ENCODE peak calls at places on chromosome 2, in eight cellular contexts. One of them, this sample, is unnamed. For H3K36me3, the result is how much of the 10 kb centered on the place peaks cover.

GRCh38 chr2:164710252-164710633 is 89.0 kb upstream of the GRB14 start:
- DNase-seq in GM23338: no peak
- DNase-seq in ovary: no peak
- DNase-seq in mucosa of descending colon: no peak
- DNase-seq in WERI-Rb-1: no peak
- DNase-seq in tibial nerve: no peak
- DNase-seq in colonic mucosa: no peak
- DNase-seq in thyroid gland: no peak
- DNase-seq in this sample: no peak

GRCh38 chr2:235463893-235464292 is 29.9 kb upstream of the AGAP1 start:
- DNase-seq in GM23338: no peak
- DNase-seq in ovary: no peak
- DNase-seq in mucosa of descending colon: no peak
- DNase-seq in WERI-Rb-1: no peak
- DNase-seq in tibial nerve: no peak
- DNase-seq in colonic mucosa: no peak
- DNase-seq in thyroid gland: peak
- DNase-seq in this sample: no peak

GRCh38 chr2:111716901-111717635 is 166.9 kb downstream of the ANAPC1 start:
- DNase-seq in GM23338: no peak
- DNase-seq in ovary: no peak
- DNase-seq in mucosa of descending colon: no peak
- DNase-seq in WERI-Rb-1: no peak
- DNase-seq in tibial nerve: no peak
- DNase-seq in colonic mucosa: no peak
- DNase-seq in thyroid gland: no peak
- DNase-seq in this sample: peak

GRCh38 chr2:99141110-99142108 is at the start of gene C2orf15:
- DNase-seq in GM23338: peak
- DNase-seq in ovary: peak
- DNase-seq in mucosa of descending colon: peak
- DNase-seq in WERI-Rb-1: peak
- DNase-seq in tibial nerve: peak
- DNase-seq in colonic mucosa: peak
- DNase-seq in thyroid gland: peak
- DNase-seq in this sample: peak

GRCh38 chr2:133841905-133842304 is 273.6 kb upstream of the NCKAP5 start:
- DNase-seq in GM23338: no peak
- DNase-seq in ovary: no peak
- DNase-seq in mucosa of descending colon: no peak
- DNase-seq in WERI-Rb-1: no peak
- DNase-seq in tibial nerve: no peak
- DNase-seq in colonic mucosa: no peak
- DNase-seq in thyroid gland: no peak
- DNase-seq in this sample: no peak

GRCh38 chr2:25341031-25341727 is 546 bp downstream of the DNMT3A start:
- DNase-seq in GM23338: no peak
- DNase-seq in ovary: peak
- DNase-seq in mucosa of descending colon: no peak
- DNase-seq in WERI-Rb-1: no peak
- DNase-seq in tibial nerve: no peak
- DNase-seq in colonic mucosa: no peak
- DNase-seq in thyroid gland: peak
- DNase-seq in this sample: peak

GRCh38 chr2:150646746-150647145 is 159.3 kb upstream of the RND3 start:
- DNase-seq in GM23338: no peak
- DNase-seq in ovary: no peak
- DNase-seq in mucosa of descending colon: no peak
- DNase-seq in WERI-Rb-1: no peak
- DNase-seq in tibial nerve: no peak
- DNase-seq in colonic mucosa: no peak
- DNase-seq in thyroid gland: no peak
- DNase-seq in this sample: no peak

GRCh38 chr2:5250482-5250881 is 441.7 kb upstream of the SOX11 start:
- DNase-seq in GM23338: peak
- DNase-seq in ovary: no peak
- DNase-seq in mucosa of descending colon: no peak
- DNase-seq in WERI-Rb-1: no peak
- DNase-seq in tibial nerve: no peak
- DNase-seq in colonic mucosa: no peak
- DNase-seq in thyroid gland: no peak
- DNase-seq in this sample: peak

DNA sequence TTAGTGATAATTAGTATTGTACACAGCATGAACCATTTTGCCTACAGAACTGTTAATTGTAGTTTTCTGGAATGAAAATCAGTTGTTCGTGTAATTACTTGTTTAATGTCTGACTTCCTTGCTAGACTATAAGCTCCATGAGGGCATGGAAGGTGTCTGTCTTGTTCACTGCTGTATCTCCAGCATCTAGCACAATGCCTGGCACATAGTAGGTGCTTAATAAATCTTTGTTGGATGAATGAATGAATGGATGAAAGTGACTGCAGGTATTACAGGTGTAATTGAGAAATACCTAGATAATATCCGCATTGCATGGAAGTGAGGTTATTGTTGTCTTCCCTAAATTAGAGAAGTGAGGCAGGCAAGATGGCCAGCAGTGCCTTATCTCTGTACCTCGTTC is 21.8 kb downstream of the C2orf74 start:
- DNase-seq in GM23338: no peak
- DNase-seq in ovary: no peak
- DNase-seq in mucosa of descending colon: no peak
- DNase-seq in WERI-Rb-1: no peak
- DNase-seq in tibial nerve: no peak
- DNase-seq in colonic mucosa: no peak
- DNase-seq in thyroid gland: no peak
- DNase-seq in this sample: no peak
- H3K36me3 ChIP-seq in GM23338: under half
- H3K36me3 ChIP-seq in ovary: under half
- H3K36me3 ChIP-seq in mucosa of descending colon: under half
- H3K36me3 ChIP-seq in WERI-Rb-1: half or more
- H3K36me3 ChIP-seq in tibial nerve: under half
- H3K36me3 ChIP-seq in colonic mucosa: under half
- H3K36me3 ChIP-seq in thyroid gland: half or more
- H3K36me3 ChIP-seq in this sample: under half

DNA sequence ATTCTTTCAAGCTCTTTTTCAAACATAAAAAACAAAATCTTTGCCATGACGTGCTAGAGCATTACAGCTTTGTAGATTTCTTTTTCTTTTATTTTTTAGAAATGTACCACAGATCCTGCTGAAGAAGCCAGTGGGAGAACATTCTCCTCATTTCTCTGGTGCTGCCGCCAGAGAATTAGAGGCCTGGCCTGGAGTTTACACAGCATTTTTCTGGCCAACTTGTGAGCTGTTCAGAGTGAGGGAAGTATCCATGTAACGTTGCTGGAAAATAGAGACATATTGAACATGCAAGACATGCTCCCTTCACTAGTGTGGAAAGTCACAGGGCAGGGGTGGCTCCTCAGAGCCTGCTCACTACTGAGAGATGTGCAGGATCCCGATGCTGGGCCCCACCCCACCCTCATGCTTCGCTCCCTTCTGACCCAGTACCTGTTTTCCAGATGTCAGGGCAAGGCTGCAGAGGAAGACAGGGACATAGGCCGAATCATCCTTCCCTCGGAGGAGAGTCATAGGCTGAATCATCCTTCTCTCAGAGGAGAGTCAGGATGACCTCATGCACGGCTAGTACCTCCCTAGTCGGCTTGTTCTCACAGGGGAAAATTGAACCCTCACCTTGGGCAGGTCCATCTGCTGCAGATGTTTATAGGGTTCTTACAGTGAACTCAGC is 298.5 kb downstream of the INSIG2 start:
- DNase-seq in GM23338: no peak
- DNase-seq in ovary: no peak
- DNase-seq in mucosa of descending colon: no peak
- DNase-seq in WERI-Rb-1: no peak
- DNase-seq in tibial nerve: no peak
- DNase-seq in colonic mucosa: no peak
- DNase-seq in thyroid gland: no peak
- DNase-seq in this sample: no peak
- H3K4me3 ChIP-seq in GM23338: no peak
- H3K4me3 ChIP-seq in ovary: no peak
- H3K4me3 ChIP-seq in mucosa of descending colon: no peak
- H3K4me3 ChIP-seq in WERI-Rb-1: no peak
- H3K4me3 ChIP-seq in tibial nerve: no peak
- H3K4me3 ChIP-seq in colonic mucosa: no peak
- H3K4me3 ChIP-seq in thyroid gland: no peak
- H3K4me3 ChIP-seq in this sample: no peak

GRCh38 chr2:36587556-36587955 is 10.4 kb downstream of the FEZ2 start:
- DNase-seq in GM23338: no peak
- DNase-seq in ovary: no peak
- DNase-seq in mucosa of descending colon: no peak
- DNase-seq in WERI-Rb-1: no peak
- DNase-seq in tibial nerve: no peak
- DNase-seq in colonic mucosa: no peak
- DNase-seq in thyroid gland: no peak
- DNase-seq in this sample: no peak
- H3K36me3 ChIP-seq in GM23338: under half
- H3K36me3 ChIP-seq in ovary: under half
- H3K36me3 ChIP-seq in mucosa of descending colon: under half
- H3K36me3 ChIP-seq in WERI-Rb-1: under half
- H3K36me3 ChIP-seq in tibial nerve: under half
- H3K36me3 ChIP-seq in colonic mucosa: under half
- H3K36me3 ChIP-seq in thyroid gland: under half
- H3K36me3 ChIP-seq in this sample: under half

DNA sequence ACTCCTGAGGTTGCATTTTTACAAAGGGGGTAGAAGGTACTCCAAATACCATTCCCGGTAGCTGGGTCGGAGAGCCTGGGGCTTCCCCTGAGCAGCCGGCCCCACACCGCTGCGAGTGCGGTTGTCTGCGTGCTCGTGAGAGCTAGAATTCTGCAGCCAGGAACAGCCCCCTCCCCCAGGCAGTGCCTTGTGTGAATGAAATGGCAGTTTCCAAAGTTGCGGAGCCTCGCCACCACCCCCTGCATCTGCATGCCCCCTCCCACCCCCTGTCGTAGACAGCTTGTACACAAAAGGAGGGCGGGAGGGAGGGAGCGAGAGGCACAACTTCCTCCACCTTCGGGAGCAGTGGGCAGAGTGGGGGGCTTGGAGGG is 1.1 kb downstream of the MYCN start:
- DNase-seq in GM23338: peak
- DNase-seq in ovary: peak
- DNase-seq in mucosa of descending colon: no peak
- DNase-seq in WERI-Rb-1: peak
- DNase-seq in tibial nerve: no peak
- DNase-seq in colonic mucosa: peak
- DNase-seq in thyroid gland: peak
- DNase-seq in this sample: peak
- H3K4me3 ChIP-seq in GM23338: peak
- H3K4me3 ChIP-seq in ovary: peak
- H3K4me3 ChIP-seq in mucosa of descending colon: no peak
- H3K4me3 ChIP-seq in WERI-Rb-1: peak
- H3K4me3 ChIP-seq in tibial nerve: peak
- H3K4me3 ChIP-seq in colonic mucosa: peak
- H3K4me3 ChIP-seq in thyroid gland: peak
- H3K4me3 ChIP-seq in this sample: peak

DNA sequence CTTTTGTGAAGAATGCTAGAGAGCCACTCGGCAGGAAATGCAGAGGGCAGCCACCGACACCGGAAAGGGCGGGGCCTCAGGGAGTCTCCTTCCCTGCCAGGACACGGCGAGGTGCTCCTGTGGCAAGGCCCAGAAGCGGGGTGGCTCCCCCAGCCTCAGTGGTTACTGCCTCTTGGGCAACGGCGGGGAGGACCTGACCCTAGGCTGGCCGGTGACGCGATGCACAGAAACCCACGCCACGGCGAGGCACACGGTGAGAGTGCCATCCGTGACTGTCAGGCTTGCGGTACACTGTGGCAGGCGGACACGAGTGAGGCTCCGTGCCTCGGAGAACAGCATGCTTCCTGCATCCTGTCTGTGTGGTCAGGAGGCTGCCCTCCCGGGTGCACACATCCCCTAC is 47.8 kb downstream of the ZAP70 start:
- DNase-seq in GM23338: no peak
- DNase-seq in ovary: no peak
- DNase-seq in mucosa of descending colon: peak
- DNase-seq in WERI-Rb-1: no peak
- DNase-seq in tibial nerve: no peak
- DNase-seq in colonic mucosa: no peak
- DNase-seq in thyroid gland: no peak
- DNase-seq in this sample: no peak
- H3K36me3 ChIP-seq in GM23338: under half
- H3K36me3 ChIP-seq in ovary: under half
- H3K36me3 ChIP-seq in mucosa of descending colon: under half
- H3K36me3 ChIP-seq in WERI-Rb-1: half or more
- H3K36me3 ChIP-seq in tibial nerve: under half
- H3K36me3 ChIP-seq in colonic mucosa: under half
- H3K36me3 ChIP-seq in thyroid gland: under half
- H3K36me3 ChIP-seq in this sample: under half

GRCh38 chr2:209425082-209426071 is 1.5 kb downstream of the MAP2 start:
- DNase-seq in GM23338: peak
- DNase-seq in ovary: no peak
- DNase-seq in mucosa of descending colon: no peak
- DNase-seq in WERI-Rb-1: peak
- DNase-seq in tibial nerve: no peak
- DNase-seq in colonic mucosa: no peak
- DNase-seq in thyroid gland: peak
- DNase-seq in this sample: peak

GRCh38 chr2:209422191-209422754 is 1.6 kb upstream of the MAP2 start:
- DNase-seq in GM23338: no peak
- DNase-seq in ovary: no peak
- DNase-seq in mucosa of descending colon: no peak
- DNase-seq in WERI-Rb-1: no peak
- DNase-seq in tibial nerve: no peak
- DNase-seq in colonic mucosa: no peak
- DNase-seq in thyroid gland: no peak
- DNase-seq in this sample: no peak

GRCh38 chr2:209431701-209432100 is 7.9 kb downstream of the MAP2 start:
- DNase-seq in GM23338: no peak
- DNase-seq in ovary: no peak
- DNase-seq in mucosa of descending colon: no peak
- DNase-seq in WERI-Rb-1: no peak
- DNase-seq in tibial nerve: no peak
- DNase-seq in colonic mucosa: no peak
- DNase-seq in thyroid gland: no peak
- DNase-seq in this sample: no peak

GRCh38 chr2:209423562-209424541 is at the start of gene MAP2:
- DNase-seq in GM23338: peak
- DNase-seq in ovary: peak
- DNase-seq in mucosa of descending colon: peak
- DNase-seq in WERI-Rb-1: peak
- DNase-seq in tibial nerve: peak
- DNase-seq in colonic mucosa: peak
- DNase-seq in thyroid gland: peak
- DNase-seq in this sample: peak

DNA sequence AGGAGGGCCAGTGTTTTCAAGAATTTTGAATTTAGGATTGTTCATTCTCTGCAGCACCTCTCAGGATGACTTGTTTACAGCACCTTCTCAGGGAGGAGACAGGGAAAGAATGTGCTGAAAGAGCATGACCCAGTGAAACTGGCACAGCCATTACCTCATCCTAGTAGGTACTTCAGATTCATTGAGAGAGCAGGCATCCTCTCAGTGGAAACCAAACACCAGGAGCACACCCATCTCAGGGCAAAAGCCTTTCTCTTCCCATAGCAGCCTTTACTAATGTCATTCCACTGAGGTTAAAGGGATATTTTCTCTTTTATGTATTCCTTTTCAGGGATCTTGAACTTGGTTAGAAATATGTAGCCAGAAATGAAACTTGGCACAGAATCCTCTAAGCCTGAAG is 2.6 kb downstream of the MAP2 start:
- DNase-seq in GM23338: peak
- DNase-seq in ovary: no peak
- DNase-seq in mucosa of descending colon: no peak
- DNase-seq in WERI-Rb-1: no peak
- DNase-seq in tibial nerve: no peak
- DNase-seq in colonic mucosa: no peak
- DNase-seq in thyroid gland: peak
- DNase-seq in this sample: peak
- H3K4me3 ChIP-seq in GM23338: no peak
- H3K4me3 ChIP-seq in ovary: no peak
- H3K4me3 ChIP-seq in mucosa of descending colon: no peak
- H3K4me3 ChIP-seq in WERI-Rb-1: no peak
- H3K4me3 ChIP-seq in tibial nerve: no peak
- H3K4me3 ChIP-seq in colonic mucosa: no peak
- H3K4me3 ChIP-seq in thyroid gland: no peak
- H3K4me3 ChIP-seq in this sample: no peak

This sample was measured in H7.